ENCODE peak calls at places on chromosomes 7 and 10, in eight cellular contexts. O, Y, D, C, V, N, Z and J are unnamed samples.

GRCh38 chr10:17038627-17039026 is 91.0 kb downstream of the CUBN start:
- DNase-seq in O (peak; percentile 77), N (no peak), Y (no peak), Z (no peak), V (peak; percentile 53), D (peak; percentile 48), C (no peak), J (no peak)

GRCh38 chr7:138802706-138803105 is 4.7 kb upstream of the ATP6V0A4 start:
- DNase-seq in Z (no peak), Y (no peak), N (no peak), C (no peak), V (no peak), O (no peak), D (no peak), J (no peak)

GRCh38 chr7:28556671-28557070 is 144.4 kb downstream of the CREB5 start:
- DNase-seq in N (no peak), V (no peak), Y (no peak), O (no peak), C (no peak), D (no peak), Z (no peak), J (no peak)

GRCh38 chr7:75854233-75854632 is 24.6 kb upstream of the RHBDD2 start:
- DNase-seq in O (no peak), N (no peak), Z (no peak), C (no peak), D (no peak), V (no peak), Y (no peak), J (no peak)

GRCh38 chr10:115409347-115409746 is 316.2 kb downstream of the ATRNL1 start:
- DNase-seq in Y (no peak), N (no peak), V (no peak), O (no peak), C (no peak), Z (no peak), D (no peak), J (no peak)

GRCh38 chr10:3046941-3047621 is 20.3 kb upstream of the PFKP start:
- DNase-seq in V (no peak), O (no peak), N (no peak), Z (no peak), C (no peak), D (no peak), Y (peak; percentile 87), J (no peak)

GRCh38 chr10:45514283-45515270 is 140.6 kb downstream of the ALOX5 start:
- DNase-seq in D (no peak), C (peak; percentile 33), N (no peak), V (no peak), Z (no peak), O (no peak), Y (no peak), J (no peak)

GRCh38 chr7:105677803-105678583 is 96.7 kb upstream of the EFCAB10 start:
- DNase-seq in D (no peak), Z (peak; percentile 19), C (no peak), N (peak; percentile 32), Y (no peak), O (peak; percentile 54), V (no peak), J (no peak)

GRCh38 chr7:135539629-135540028 is 18.1 kb upstream of the NUP205 start:
- DNase-seq in Z (no peak), C (no peak), O (no peak), N (no peak), D (no peak), V (no peak), Y (no peak), J (no peak)

GRCh38 chr10:7697304-7697822 is 5.8 kb upstream of the ITIH2 start:
- DNase-seq in V (no peak), N (no peak), D (no peak), O (no peak), Y (no peak), C (no peak), Z (no peak), J (no peak)

GRCh38 chr7:22442887-22443369 is 57.1 kb downstream of the STEAP1B start:
- DNase-seq in Z (no peak), Y (no peak), V (no peak), O (no peak), C (no peak), D (no peak), N (no peak), J (no peak)

GRCh38 chr10:128629111-128630096 is 503.2 kb upstream of the MKI67 start:
- DNase-seq in Z (no peak), N (no peak), Y (no peak), O (no peak), C (no peak), V (no peak), D (no peak), J (no peak)

GRCh38 chr7:21941570-21942224 is 4.0 kb downstream of the CDCA7L start:
- DNase-seq in Z (no peak), D (no peak), V (no peak), N (peak; percentile 81), O (no peak), C (no peak), Y (peak; percentile 7), J (no peak)

GRCh38 chr7:149161241-149161848 is 14.1 kb downstream of the ZNF398 start:
- DNase-seq in O (no peak), N (no peak), D (no peak), C (no peak), Z (no peak), Y (no peak), V (no peak), J (no peak)

GRCh38 chr7:95675016-95675415 is 78.7 kb upstream of the PDK4 start:
- DNase-seq in Y (no peak), V (no peak), N (no peak), C (no peak), D (no peak), O (no peak), Z (no peak), J (no peak)

GRCh38 chr10:125063256-125063945 is 97.0 kb downstream of the CTBP2 start:
- DNase-seq in Y (no peak), O (no peak), N (no peak), Z (no peak), D (no peak), C (no peak), V (no peak), J (no peak)

GRCh38 chr7:50362712-50363282 is 58.3 kb downstream of the IKZF1 start:
- DNase-seq in O (no peak), N (peak; percentile 28), V (no peak), C (no peak), Z (no peak), Y (no peak), D (no peak), J (no peak)

GRCh38 chr10:85642421-85643170 is 724.0 kb downstream of the GRID1 start:
- DNase-seq in O (peak; percentile 47), Z (no peak), Y (peak; percentile 99), V (no peak), C (no peak), D (no peak), N (no peak), J (no peak)

GRCh38 chr10:12656518-12657142 is 307.3 kb downstream of the CAMK1D start:
- DNase-seq in C (no peak), Y (peak; percentile 70), N (peak; percentile 72), D (no peak), V (no peak), O (no peak), Z (peak; percentile 26), J (no peak)

GRCh38 chr7:50304911-50305621 is 550 bp downstream of the IKZF1 start:
- DNase-seq in V (no peak), C (no peak), Y (no peak), O (no peak), D (no peak), Z (no peak), N (peak; percentile 84), J (no peak)

GRCh38 chr10:132848306-132848705 is 62.4 kb upstream of the NKX6-2 start:
- DNase-seq in N (no peak), Z (no peak), O (no peak), D (peak; percentile 40), V (no peak), Y (no peak), C (no peak), J (no peak)

GRCh38 chr10:44464503-44464902 is 79.6 kb upstream of the CXCL12 start:
- DNase-seq in N (no peak), Z (no peak), V (no peak), D (no peak), C (no peak), Y (no peak), O (no peak), J (no peak)